ENCODE peak calls at places on chromosome 13, in five cellular contexts. D is WERI-Rb-1, O is heart left ventricle, S is left ventricle myocardium inferior, H is A549. P is an unnamed sample.

GRCh38 chr13:27338207-27338606 is 67.6 kb downstream of the RASL11A start:
- DNase-seq in D (no peak), O (no peak), S (no peak), H (no peak), P (no peak)

GRCh38 chr13:36848228-36848982 is 29.4 kb downstream of the RFXAP start:
- DNase-seq in D (no peak), O (no peak), S (no peak), H (peak), P (no peak)

GRCh38 chr13:32272021-32272695 is 43.0 kb downstream of the ZAR1L start:
- DNase-seq in D (no peak), O (no peak), S (no peak), H (no peak), P (no peak)

GRCh38 chr13:27128825-27129627 is 42.6 kb downstream of the USP12 start:
- DNase-seq in D (no peak), O (no peak), S (no peak), H (no peak), P (no peak)

GRCh38 chr13:62960723-62961122 is 1545.1 kb upstream of the PCDH20 start:
- DNase-seq in D (no peak), O (no peak), S (no peak), H (no peak), P (no peak)

GRCh38 chr13:47351798-47352197 is 454.9 kb upstream of the HTR2A start:
- DNase-seq in D (no peak), O (no peak), S (no peak), H (no peak), P (no peak)

GRCh38 chr13:21625366-21625765 is 21.4 kb upstream of the MICU2 start:
- DNase-seq in D (no peak), O (no peak), S (no peak), H (peak), P (no peak)

GRCh38 chr13:113904411-113904810 is 40.5 kb upstream of the GAS6 start:
- DNase-seq in D (peak), O (peak), S (peak), H (peak), P (no peak)

GRCh38 chr13:45811891-45812583 is 39.5 kb downstream of the SIAH3 start:
- DNase-seq in D (no peak), O (no peak), S (no peak), H (no peak), P (no peak)

GRCh38 chr13:63942372-63942771 is 2526.7 kb upstream of the PCDH20 start:
- DNase-seq in D (no peak), O (no peak), S (no peak), H (no peak), P (no peak)

GRCh38 chr13:42355118-42355840 is 83.3 kb downstream of the AKAP11 start:
- DNase-seq in D (no peak), O (no peak), S (no peak), H (no peak), P (no peak)

GRCh38 chr13:29522044-29522685 is 73.3 kb downstream of the SLC7A1 start:
- DNase-seq in D (no peak), O (no peak), S (no peak), H (no peak), P (no peak)

GRCh38 chr13:29511980-29512379 is 83.5 kb downstream of the SLC7A1 start:
- DNase-seq in D (no peak), O (no peak), S (no peak), H (no peak), P (no peak)

GRCh38 chr13:27182844-27183497 is 11.4 kb upstream of the USP12 start:
- DNase-seq in D (no peak), O (peak), S (peak), H (peak), P (no peak)

GRCh38 chr13:30647420-30647819 is 29.7 kb downstream of the USPL1 start:
- DNase-seq in D (no peak), O (no peak), S (no peak), H (no peak), P (no peak)

GRCh38 chr13:43537124-43537523 is 249.6 kb downstream of the ENOX1 start:
- DNase-seq in D (no peak), O (no peak), S (no peak), H (no peak), P (no peak)

GRCh38 chr13:33479066-33479465 is 193.5 kb upstream of the STARD13 start:
- DNase-seq in D (no peak), O (no peak), S (no peak), H (no peak), P (no peak)

GRCh38 chr13:65090191-65090590 is 2139.9 kb downstream of the PCDH9 start:
- DNase-seq in D (no peak), O (no peak), S (no peak), H (no peak), P (no peak)

GRCh38 chr13:112055417-112056206 is 11.3 kb upstream of the SOX1 start:
- DNase-seq in D (no peak), O (no peak), S (no peak), H (no peak), P (no peak)

GRCh38 chr13:67383358-67383757 is 153.2 kb upstream of the PCDH9 start:
- DNase-seq in D (no peak), O (no peak), S (no peak), H (peak), P (no peak)

GRCh38 chr13:76991432-76991795 is 467 bp upstream of the CLN5 start:
- DNase-seq in D (no peak), O (no peak), S (no peak), H (no peak), P (no peak)

GRCh38 chr13:113470073-113470472 is 16.8 kb upstream of the ADPRHL1 start:
- DNase-seq in D (peak), O (no peak), S (no peak), H (no peak), P (no peak)

GRCh38 chr13:29487466-29488454 is 107.7 kb downstream of the SLC7A1 start:
- DNase-seq in D (no peak), O (no peak), S (no peak), H (no peak), P (no peak)

GRCh38 chr13:66831317-66831716 is 398.8 kb downstream of the PCDH9 start:
- DNase-seq in D (no peak), O (no peak), S (no peak), H (no peak), P (no peak)

GRCh38 chr13:75788494-75788991 is 152.4 kb downstream of the LMO7 start:
- DNase-seq in D (no peak), O (peak), S (no peak), H (peak), P (peak)

GRCh38 chr13:76210262-76210661 is 574.1 kb downstream of the LMO7 start:
- DNase-seq in D (no peak), O (peak), S (peak), H (no peak), P (no peak)

GRCh38 chr13:104253063-104253680 is 1187.0 kb upstream of the SLC10A2 start:
- DNase-seq in D (no peak), O (no peak), S (no peak), H (no peak), P (no peak)

GRCh38 chr13:64078480-64078936 is 2662.9 kb upstream of the PCDH20 start:
- DNase-seq in D (no peak), O (no peak), S (no peak), H (no peak), P (no peak)

GRCh38 chr13:94192576-94192975 is 286.9 kb downstream of the DCT start:
- DNase-seq in D (peak), O (no peak), S (no peak), H (peak), P (no peak)

GRCh38 chr13:28717170-28717569 is 1.6 kb downstream of the SLC46A3 start:
- DNase-seq in D (no peak), O (no peak), S (no peak), H (no peak), P (no peak)

GRCh38 chr13:114106526-114106925 is 25.9 kb downstream of the RASA3 start:
- DNase-seq in D (no peak), O (no peak), S (no peak), H (no peak), P (no peak)

GRCh38 chr13:81171065-81171647 is 830.2 kb upstream of the SPRY2 start:
- DNase-seq in D (no peak), O (no peak), S (no peak), H (peak), P (no peak)

GRCh38 chr13:114067381-114067885 is 65.0 kb downstream of the RASA3 start:
- DNase-seq in D (no peak), O (no peak), S (no peak), H (no peak), P (no peak)

GRCh38 chr13:97134364-97135095 is 87.6 kb upstream of the MBNL2 start:
- DNase-seq in D (no peak), O (no peak), S (no peak), H (no peak), P (no peak)

GRCh38 chr13:43785681-43786471 is 896 bp downstream of the ENOX1 start:
- DNase-seq in D (peak), O (peak), S (peak), H (peak), P (peak)

GRCh38 chr13:76852991-76853390 is 33.2 kb downstream of the KCTD12 start:
- DNase-seq in D (no peak), O (no peak), S (no peak), H (no peak), P (no peak)

GRCh38 chr13:25286308-25286968 is 850 bp downstream of the MTMR6 start:
- DNase-seq in D (no peak), O (no peak), S (no peak), H (no peak), P (no peak)
- H3K27ac ChIP-seq in D (peak), O (peak), S (peak), H (peak), P (peak)

GRCh38 chr13:98839826-98840769 is 87.6 kb upstream of the SLC15A1 start:
- DNase-seq in D (peak), O (peak), S (peak), H (peak), P (no peak)
- TF ChIP-seq CTCF in D (peak), O (peak), S (peak), H (peak), P (peak)

DNA sequence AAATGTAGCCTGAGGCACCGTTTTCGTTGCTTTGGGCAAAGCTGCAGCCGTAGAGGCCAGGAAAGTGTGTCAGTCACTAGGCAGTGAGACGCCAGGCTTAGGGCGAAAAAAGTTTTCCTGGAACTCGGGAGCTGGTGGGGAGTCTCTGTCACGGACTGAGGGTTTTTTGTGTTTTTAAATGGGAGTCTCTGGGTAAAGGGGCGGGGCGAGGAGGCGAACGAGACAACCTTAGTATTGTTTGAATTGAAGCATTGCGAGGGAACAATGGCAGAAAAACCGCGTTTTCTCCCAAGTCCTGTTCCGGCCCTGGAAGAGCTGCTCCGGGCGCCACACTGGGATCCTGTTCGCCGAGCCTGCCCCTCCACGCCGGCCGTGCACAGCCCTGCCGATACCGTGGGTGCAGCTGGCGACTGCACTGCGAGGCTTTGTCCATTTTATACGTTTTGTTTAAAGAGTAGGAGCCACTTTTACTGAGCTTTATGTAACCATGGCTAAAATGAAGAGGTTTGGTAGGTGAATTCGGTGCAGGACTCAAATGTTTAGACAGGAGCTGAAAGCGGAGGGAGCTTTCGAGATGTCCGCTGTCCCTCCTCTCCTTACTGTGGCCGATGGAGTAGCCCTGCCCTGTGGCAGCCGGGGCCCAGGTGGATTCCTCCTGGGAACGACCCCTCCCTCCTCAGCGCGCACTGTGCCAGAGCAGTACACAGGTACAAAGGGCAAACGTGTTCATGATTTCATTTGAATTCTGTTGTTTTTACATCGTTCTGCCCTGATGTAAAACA is 1.5 kb downstream of the COL4A2 start:
- DNase-seq in D (peak), O (peak), S (no peak), H (peak), P (no peak)
- H3K4me3 ChIP-seq in D (peak), O (peak), S (peak), H (peak), P (peak)

GRCh38 chr13:40974460-40975407 is 44.4 kb downstream of the ELF1 start:
- DNase-seq in D (peak), O (no peak), S (no peak), H (peak), P (no peak)
- H3K27ac ChIP-seq in D (no peak), O (no peak), S (no peak), H (no peak), P (no peak)

GRCh38 chr13:100735494-100735893 is 60.9 kb upstream of the TMTC4 start:
- DNase-seq in D (no peak), O (no peak), S (no peak), H (no peak), P (no peak)
- TF ChIP-seq CTCF in D (no peak), O (no peak), S (no peak), H (no peak), P (no peak)

DNA sequence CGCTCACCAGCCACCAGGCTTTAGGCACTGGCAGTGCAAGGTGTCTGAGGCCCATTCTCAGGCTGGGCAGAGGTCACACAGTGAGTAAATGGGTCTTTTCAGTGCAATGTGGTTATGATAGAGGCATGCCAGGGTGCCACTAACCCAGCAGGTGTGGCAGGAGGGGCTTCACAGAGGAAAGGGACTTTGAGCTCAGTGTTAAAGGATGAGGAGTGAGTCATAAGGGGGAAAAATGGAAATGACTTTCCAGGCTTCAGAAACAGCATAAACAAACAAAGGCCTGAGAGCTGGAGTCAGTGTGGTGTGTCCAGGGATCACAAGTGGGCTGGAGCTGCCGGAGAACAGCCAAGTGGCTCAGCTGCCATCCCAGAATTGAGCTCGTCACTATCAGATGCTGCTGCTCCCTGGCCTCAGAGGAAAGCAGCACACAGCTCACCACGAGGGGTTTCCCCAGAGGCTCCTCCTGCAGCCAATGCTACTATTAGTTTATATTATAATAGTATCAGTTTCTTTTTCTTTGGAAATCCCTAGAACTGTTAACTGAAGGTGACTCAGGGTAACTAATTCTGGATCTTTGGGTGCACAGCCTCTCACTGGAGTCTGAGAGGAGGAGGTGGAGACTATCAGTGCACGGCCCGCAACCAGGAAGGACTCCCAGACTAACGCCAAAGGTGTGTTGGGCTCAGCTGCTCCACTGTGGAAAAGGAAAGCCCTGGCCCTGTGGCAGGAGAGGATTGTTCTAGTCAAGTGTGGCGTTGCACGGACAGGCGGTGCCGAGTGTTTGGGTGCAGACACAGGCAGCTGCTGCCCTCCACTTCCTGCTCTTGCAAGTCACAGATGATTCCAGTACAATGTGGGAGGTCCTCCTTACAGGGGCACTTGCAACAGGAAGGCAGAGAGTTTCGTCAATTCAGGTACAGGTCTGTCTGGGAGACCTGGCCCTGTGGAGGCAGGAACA is 39.5 kb downstream of the DHRS12 start:
- DNase-seq in D (no peak), O (peak), S (peak), H (peak), P (peak)
- H3K4me3 ChIP-seq in D (no peak), O (no peak), S (peak), H (no peak), P (peak)

P was measured in AG04450.